ENCODE peak calls at places on chromosomes 11 and 22, in nine cellular contexts. B, P, S, L, W, I, R, Q and N are unnamed samples.

GRCh38 chr11:131817701-131818188 is 447.3 kb downstream of the NTM start:
- DNase-seq in P (no peak), I (no peak), S (no peak), Q (no peak), B (no peak), W (no peak), L (no peak), R (no peak), N (no peak)

GRCh38 chr11:8292351-8292750 is 28.7 kb upstream of the LMO1 start:
- DNase-seq in S (no peak), Q (peak; percentile 14), W (no peak), L (no peak), I (no peak), B (no peak), R (no peak), P (no peak), N (no peak)

GRCh38 chr11:121521145-121522042 is 68.6 kb upstream of the SORL1-AS1 start:
- DNase-seq in S (no peak), P (no peak), Q (no peak), I (no peak), B (no peak), L (peak; percentile 77), R (no peak), W (no peak), N (no peak)

GRCh38 chr11:114392735-114393667 is 7.3 kb downstream of the C11orf71 start:
- DNase-seq in I (no peak), L (no peak), B (no peak), W (no peak), Q (no peak), P (no peak), S (no peak), R (no peak), N (no peak)

GRCh38 chr11:94776351-94777321 is 8.5 kb downstream of the AMOTL1 start:
- DNase-seq in R (peak; percentile 66), I (peak; percentile 48), W (peak; percentile 49), Q (no peak), L (peak; percentile 72), B (peak; percentile 29), P (no peak), S (no peak), N (peak; percentile 85)

GRCh38 chr22:44759430-44760310 is 7.3 kb downstream of the ARHGAP8 start:
- DNase-seq in P (no peak), B (no peak), I (no peak), S (no peak), R (no peak), L (no peak), Q (no peak), W (no peak), N (no peak)

GRCh38 chr11:123580557-123581275 is 73.7 kb downstream of the SCN3B start:
- DNase-seq in R (peak; percentile 75), P (peak; percentile 35), B (peak; percentile 84), I (no peak), Q (peak; percentile 88), L (peak; percentile 80), S (peak; percentile 46), W (peak; percentile 87), N (peak; percentile 45)

GRCh38 chr11:59206635-59207034 is 6.1 kb downstream of the MPEG1 start:
- DNase-seq in P (no peak), I (no peak), Q (peak; percentile 65), S (no peak), B (peak; percentile 55), W (peak; percentile 57), L (peak; percentile 62), R (no peak), N (peak; percentile 51)

GRCh38 chr11:126585388-126586302 is 230.2 kb downstream of the ST3GAL4 start:
- DNase-seq in W (no peak), S (peak; percentile 61), I (peak; percentile 92), Q (peak; percentile 81), L (peak; percentile 96), B (peak; percentile 29), P (no peak), R (peak; percentile 66), N (peak; percentile 97)

DNA sequence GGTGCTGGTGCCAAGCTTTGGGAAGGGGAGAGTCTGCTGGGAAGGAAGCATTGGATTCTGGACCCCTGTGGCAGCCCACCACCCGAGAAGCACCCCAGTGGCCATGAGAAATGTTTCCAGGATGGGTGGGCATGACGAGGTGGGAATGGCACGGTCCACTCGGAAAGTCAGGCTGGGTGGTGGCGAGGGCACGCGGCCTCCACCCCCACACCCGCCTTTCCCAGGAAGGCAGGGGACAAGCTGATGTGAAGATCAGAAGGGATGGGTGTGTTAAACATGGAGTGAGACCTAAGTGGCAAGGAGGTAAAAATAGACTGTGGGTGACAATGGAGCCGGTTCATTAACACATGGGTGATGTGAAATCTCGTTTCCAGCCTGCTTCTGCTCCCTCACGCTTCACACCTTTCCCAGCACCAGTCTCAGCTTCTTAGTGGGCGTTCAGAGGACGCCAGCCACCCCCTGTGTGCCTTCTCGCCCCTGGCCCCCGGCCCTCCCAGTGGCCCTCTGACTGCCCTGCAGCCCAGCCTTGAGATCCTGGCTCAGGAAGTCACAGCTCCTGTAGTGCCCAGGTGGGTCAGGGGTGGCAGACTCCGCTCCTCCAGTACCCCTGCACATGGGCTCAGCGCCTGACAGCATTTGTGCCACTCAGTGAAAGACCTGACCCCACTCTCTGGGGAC is 27.6 kb downstream of the LRRC10B start:
- DNase-seq in B (no peak), R (no peak), P (no peak), W (no peak), S (no peak), I (no peak), Q (no peak), L (no peak), N (no peak)
- TF ChIP-seq CTCF in B (no peak), R (no peak), P (no peak), W (no peak), S (no peak), I (no peak), Q (no peak), L (no peak), N (no peak)

GRCh38 chr11:84522331-84522730 is 1104.8 kb downstream of the DLG2 start:
- DNase-seq in L (peak; percentile 14), B (no peak), P (no peak), W (no peak), R (no peak), S (no peak), I (no peak), Q (no peak), N (peak; percentile 33)

GRCh38 chr11:84524422-84525051 is 1102.6 kb downstream of the DLG2 start:
- DNase-seq in L (peak; percentile 32), Q (no peak), R (no peak), P (no peak), W (no peak), B (no peak), I (peak; percentile 4), S (no peak), N (peak; percentile 74)

GRCh38 chr11:84526250-84526649 is 1100.9 kb downstream of the DLG2 start:
- DNase-seq in B (no peak), I (no peak), S (no peak), P (no peak), W (no peak), Q (no peak), R (no peak), L (no peak), N (peak; percentile 4)
- TF ChIP-seq CTCF in B (no peak), I (no peak), S (no peak), P (no peak), W (peak; percentile 12), Q (no peak), R (no peak), L (no peak), N (no peak)

DNA sequence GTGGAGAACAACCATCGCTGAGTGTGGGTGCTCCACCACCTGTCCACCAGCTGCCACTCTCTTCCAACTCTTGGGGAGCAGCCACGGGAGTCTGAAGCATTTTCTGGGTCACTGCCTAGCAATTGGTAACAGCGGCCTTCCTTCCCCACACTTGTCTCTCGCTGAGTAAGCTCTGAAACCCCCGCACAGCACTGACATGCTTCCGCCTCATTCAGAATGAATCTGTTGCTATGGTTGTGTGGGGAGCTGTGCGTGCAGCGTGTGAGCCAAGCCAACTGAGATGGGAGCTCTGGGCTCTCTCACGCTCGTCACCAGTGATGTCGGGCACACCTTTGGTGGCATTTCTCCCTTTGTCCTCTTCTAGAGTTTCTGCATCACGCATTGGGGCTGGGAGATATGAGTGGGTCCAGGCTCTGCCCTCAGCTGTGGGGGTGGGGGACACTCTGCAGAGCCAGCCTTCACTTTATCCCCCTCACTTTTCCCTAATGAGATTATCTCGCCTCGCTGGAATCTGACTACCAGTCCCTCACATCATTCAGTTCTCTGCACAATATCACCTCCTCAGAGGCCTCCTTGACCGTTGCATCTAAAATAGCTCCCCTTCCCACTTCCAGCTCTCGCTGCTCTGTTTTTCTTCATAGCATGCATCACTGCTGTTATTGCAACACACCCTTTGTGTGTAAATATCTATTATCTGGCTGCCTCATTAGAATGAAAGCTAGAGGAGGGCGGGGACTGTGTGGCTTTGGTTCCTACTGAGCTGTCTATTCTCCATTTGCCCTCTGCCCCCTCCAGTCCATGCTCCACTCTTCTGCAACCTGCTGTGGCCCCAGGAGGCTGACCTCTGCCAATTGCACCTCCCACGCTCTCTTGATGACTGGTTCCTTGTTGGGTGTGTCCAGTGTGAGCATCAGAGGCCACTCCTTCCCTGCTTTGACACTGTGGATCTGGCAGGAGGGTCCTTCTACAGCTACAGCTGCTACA is 569.9 kb upstream of the CADM1 start:
- DNase-seq in B (no peak), I (peak; percentile 9), Q (no peak), R (no peak), W (peak; percentile 77), L (no peak), P (no peak), S (no peak), N (no peak)
- TF ChIP-seq CTCF in B (no peak), I (no peak), Q (no peak), R (no peak), W (no peak), L (no peak), P (no peak), S (no peak), N (no peak)

GRCh38 chr11:62122076-62122475 is 1.7 kb upstream of the INCENP start:
- DNase-seq in S (no peak), R (no peak), L (peak; percentile 30), I (no peak), Q (peak; percentile 59), B (no peak), W (no peak), P (no peak), N (peak; percentile 14)

GRCh38 chr11:62125316-62125715 is 1.5 kb downstream of the INCENP start:
- DNase-seq in Q (no peak), R (no peak), S (no peak), L (peak; percentile 37), W (no peak), I (no peak), B (no peak), P (no peak), N (no peak)

GRCh38 chr11:62124186-62125113 is 639 bp downstream of the INCENP start:
- DNase-seq in P (no peak), R (no peak), W (no peak), L (peak; percentile 79), S (no peak), I (no peak), B (no peak), Q (no peak), N (peak; percentile 52)

GRCh38 chr11:62125881-62126280 is 2.1 kb downstream of the INCENP start:
- DNase-seq in L (no peak), R (no peak), I (no peak), P (no peak), Q (no peak), W (no peak), S (no peak), B (no peak), N (no peak)

DNA sequence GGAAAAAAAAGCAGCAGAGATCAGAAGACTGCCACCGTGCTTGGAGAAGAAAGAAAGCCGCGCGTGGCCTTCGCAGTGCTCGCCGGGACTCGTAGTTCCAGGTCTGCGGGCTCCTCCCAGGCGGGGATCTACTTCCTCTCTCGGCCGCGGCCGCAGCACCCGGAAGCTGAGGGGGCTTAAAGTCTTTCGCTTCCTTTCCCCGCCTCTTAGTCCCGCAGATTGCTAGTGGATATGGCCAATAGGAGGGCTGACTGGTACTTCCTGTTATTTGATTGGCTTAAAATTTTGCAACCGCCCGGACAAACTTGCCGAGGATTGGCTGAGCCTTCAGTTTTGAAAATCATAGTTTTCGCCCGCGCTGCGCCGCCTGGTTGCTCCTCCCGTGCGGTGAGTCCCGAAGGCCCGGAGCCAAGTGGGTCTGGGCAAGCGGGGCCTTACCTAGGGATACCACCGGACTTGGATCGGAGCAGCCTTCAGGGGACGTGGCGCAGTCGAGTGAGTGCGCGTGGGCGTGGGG is at the start of gene INCENP:
- DNase-seq in W (peak; percentile 98), I (peak; percentile 97), B (peak; percentile 96), S (peak; percentile 93), R (peak; percentile 98), P (peak; percentile 94), Q (peak; percentile 98), L (peak; percentile 99), N (peak; percentile 99)
- TF ChIP-seq CTCF in W (no peak), I (no peak), B (no peak), S (no peak), R (no peak), P (peak; percentile 1), Q (no peak), L (no peak), N (no peak)